ENCODE peak calls at places on chromosomes 6 and 20, in nine cellular contexts. R is CD8-positive, alpha-beta memory T cell; A is GM12865; Y is cardiac muscle cell; W is AG10803; S is kidney epithelial cell; U is SHP77; O is stimulated activated CD8-positive, alpha-beta memory T cell treated with anti-CD3 and anti-CD28 coated beads, Interleukin-12 subunit alpha, Interleukin-12 subunit beta, amount 100 ng/mL, for 1 hour; C is H4. L is an unnamed sample.

GRCh38 chr20:21548390-21549035 is 34.6 kb upstream of the NKX2-2 start:
- DNase-seq in R (peak; percentile 73), A (peak; percentile 69), Y (no peak), W (no peak), S (no peak), U (no peak), O (no peak), C (no peak), L (no peak)

GRCh38 chr6:85537055-85537494 is 56.6 kb downstream of the SNX14 start:
- DNase-seq in R (peak; percentile 4), A (no peak), Y (no peak), W (peak; percentile 20), S (no peak), U (no peak), O (no peak), C (no peak), L (no peak)

GRCh38 chr6:105755885-105756284 is 330.3 kb upstream of the PRDM1 start:
- DNase-seq in R (no peak), A (peak; percentile 29), Y (no peak), W (no peak), S (no peak), U (no peak), O (no peak), C (no peak), L (no peak)

GRCh38 chr20:44700306-44700705 is 14.9 kb upstream of the CCN5 start:
- DNase-seq in R (no peak), A (no peak), Y (no peak), W (no peak), S (no peak), U (peak; percentile 7), O (no peak), C (no peak), L (no peak)

GRCh38 chr20:6663104-6663503 is 104.4 kb upstream of the BMP2 start:
- DNase-seq in R (no peak), A (peak; percentile 14), Y (no peak), W (no peak), S (no peak), U (no peak), O (no peak), C (no peak), L (no peak)

GRCh38 chr6:71675386-71675785 is 211.0 kb upstream of the RIMS1 start:
- DNase-seq in R (no peak), A (no peak), Y (no peak), W (no peak), S (no peak), U (no peak), O (no peak), C (no peak), L (no peak)

GRCh38 chr6:37260063-37260843 is 2.3 kb upstream of the TMEM217 start:
- DNase-seq in R (no peak), A (peak; percentile 70), Y (no peak), W (no peak), S (no peak), U (no peak), O (no peak), C (no peak), L (no peak)

GRCh38 chr6:7886132-7886531 is 24.5 kb downstream of the TXNDC5 start:
- DNase-seq in R (no peak), A (no peak), Y (no peak), W (no peak), S (no peak), U (no peak), O (no peak), C (no peak), L (no peak)

GRCh38 chr20:2221933-2222332 is 73.9 kb upstream of the TGM3 start:
- DNase-seq in R (no peak), A (no peak), Y (no peak), W (no peak), S (no peak), U (no peak), O (no peak), C (no peak), L (no peak)

GRCh38 chr20:4854502-4854901 is 132.8 kb downstream of the PRND start:
- DNase-seq in R (no peak), A (no peak), Y (no peak), W (no peak), S (no peak), U (no peak), O (no peak), C (no peak), L (no peak)

GRCh38 chr6:154705471-154706113 is 27.6 kb upstream of the SCAF8 start:
- DNase-seq in R (no peak), A (peak; percentile 6), Y (no peak), W (no peak), S (no peak), U (no peak), O (no peak), C (no peak), L (no peak)

GRCh38 chr20:12977634-12978394 is 31.0 kb upstream of the SPTLC3 start:
- DNase-seq in R (no peak), A (no peak), Y (no peak), W (no peak), S (no peak), U (no peak), O (no peak), C (no peak), L (no peak)

GRCh38 chr20:38727602-38728236 is 3.4 kb downstream of the SLC32A1 start:
- DNase-seq in R (no peak), A (no peak), Y (no peak), W (no peak), S (no peak), U (no peak), O (no peak), C (no peak), L (no peak)

GRCh38 chr6:13469688-13470087 is 17.7 kb downstream of the GFOD1 start:
- DNase-seq in R (no peak), A (no peak), Y (no peak), W (no peak), S (no peak), U (no peak), O (no peak), C (no peak), L (no peak)

GRCh38 chr6:145327497-145328055 is 407.7 kb downstream of the EPM2A start:
- DNase-seq in R (no peak), A (no peak), Y (no peak), W (peak; percentile 11), S (no peak), U (no peak), O (no peak), C (no peak), L (no peak)

GRCh38 chr20:44231713-44232468 is 15.2 kb upstream of the GDAP1L1 start:
- DNase-seq in R (no peak), A (no peak), Y (peak; percentile 23), W (no peak), S (no peak), U (no peak), O (no peak), C (no peak), L (no peak)

GRCh38 chr6:41733349-41733706 is 2.1 kb downstream of the TFEB start:
- DNase-seq in R (peak; percentile 19), A (no peak), Y (no peak), W (no peak), S (no peak), U (no peak), O (no peak), C (no peak), L (no peak)